ENCODE peak calls at places on chromosomes 7 and 10, in eight cellular contexts. One of them, this sample, is unnamed.
A peak's percentile ranks its signal among the peaks of the same experiment; 100 is the strongest.

GRCh38 chr7:112161253-112162160 is 44.7 kb downstream of the DOCK4 start:
- DNase-seq in activated CD8-positive, alpha-beta memory T cell treated with anti-CD3 and anti-CD28 coated beads for 48 hours: no peak
- DNase-seq in HT1080: no peak
- DNase-seq in smooth muscle cell of the brain vasculature: no peak
- DNase-seq in OCI-LY7: no peak
- DNase-seq in neural progenitor cell: no peak
- DNase-seq in epithelial cell of prostate: no peak
- DNase-seq in KBM-7: no peak
- DNase-seq in this sample: no peak

GRCh38 chr7:131249003-131249402 is 78.7 kb upstream of the MKLN1 start:
- DNase-seq in OCI-LY7: no peak
- DNase-seq in activated CD8-positive, alpha-beta memory T cell treated with anti-CD3 and anti-CD28 coated beads for 48 hours: no peak
- DNase-seq in neural progenitor cell: no peak
- DNase-seq in KBM-7: no peak
- DNase-seq in epithelial cell of prostate: peak; percentile 54
- DNase-seq in HT1080: peak; percentile 91
- DNase-seq in smooth muscle cell of the brain vasculature: peak; percentile 80
- DNase-seq in this sample: no peak

GRCh38 chr10:7161484-7162283 is 249.2 kb downstream of the SFMBT2 start:
- DNase-seq in HT1080: no peak
- DNase-seq in smooth muscle cell of the brain vasculature: no peak
- DNase-seq in neural progenitor cell: no peak
- DNase-seq in epithelial cell of prostate: no peak
- DNase-seq in activated CD8-positive, alpha-beta memory T cell treated with anti-CD3 and anti-CD28 coated beads for 48 hours: no peak
- DNase-seq in KBM-7: no peak
- DNase-seq in OCI-LY7: no peak
- DNase-seq in this sample: no peak

GRCh38 chr7:142375710-142376313 is 118.0 kb upstream of the PRSS58 start:
- DNase-seq in activated CD8-positive, alpha-beta memory T cell treated with anti-CD3 and anti-CD28 coated beads for 48 hours: no peak
- DNase-seq in neural progenitor cell: peak; percentile 59
- DNase-seq in KBM-7: peak; percentile 73
- DNase-seq in epithelial cell of prostate: peak; percentile 82
- DNase-seq in HT1080: peak; percentile 48
- DNase-seq in OCI-LY7: no peak
- DNase-seq in smooth muscle cell of the brain vasculature: no peak
- DNase-seq in this sample: no peak

GRCh38 chr7:55158541-55158940 is 139.7 kb downstream of the EGFR start:
- DNase-seq in HT1080: no peak
- DNase-seq in activated CD8-positive, alpha-beta memory T cell treated with anti-CD3 and anti-CD28 coated beads for 48 hours: no peak
- DNase-seq in smooth muscle cell of the brain vasculature: no peak
- DNase-seq in OCI-LY7: no peak
- DNase-seq in epithelial cell of prostate: no peak
- DNase-seq in neural progenitor cell: no peak
- DNase-seq in KBM-7: no peak
- DNase-seq in this sample: no peak

GRCh38 chr10:93954726-93955363 is 38.9 kb upstream of the PLCE1 start:
- DNase-seq in epithelial cell of prostate: peak; percentile 14
- DNase-seq in activated CD8-positive, alpha-beta memory T cell treated with anti-CD3 and anti-CD28 coated beads for 48 hours: no peak
- DNase-seq in HT1080: peak; percentile 91
- DNase-seq in neural progenitor cell: no peak
- DNase-seq in KBM-7: no peak
- DNase-seq in smooth muscle cell of the brain vasculature: peak; percentile 20
- DNase-seq in OCI-LY7: no peak
- DNase-seq in this sample: no peak

GRCh38 chr7:128112781-128113221 is 81.6 kb upstream of the LRRC4 start:
- DNase-seq in OCI-LY7: peak; percentile 79
- DNase-seq in KBM-7: no peak
- DNase-seq in smooth muscle cell of the brain vasculature: no peak
- DNase-seq in activated CD8-positive, alpha-beta memory T cell treated with anti-CD3 and anti-CD28 coated beads for 48 hours: no peak
- DNase-seq in neural progenitor cell: no peak
- DNase-seq in HT1080: no peak
- DNase-seq in epithelial cell of prostate: no peak
- DNase-seq in this sample: no peak

GRCh38 chr7:131057015-131057518 is 270.6 kb upstream of the MKLN1 start:
- DNase-seq in KBM-7: peak; percentile 78
- DNase-seq in activated CD8-positive, alpha-beta memory T cell treated with anti-CD3 and anti-CD28 coated beads for 48 hours: no peak
- DNase-seq in smooth muscle cell of the brain vasculature: peak; percentile 90
- DNase-seq in OCI-LY7: peak; percentile 73
- DNase-seq in neural progenitor cell: no peak
- DNase-seq in epithelial cell of prostate: peak; percentile 27
- DNase-seq in HT1080: no peak
- DNase-seq in this sample: no peak

GRCh38 chr7:64908358-64908757 is 5.3 kb downstream of the ZNF273 start:
- DNase-seq in activated CD8-positive, alpha-beta memory T cell treated with anti-CD3 and anti-CD28 coated beads for 48 hours: no peak
- DNase-seq in neural progenitor cell: no peak
- DNase-seq in HT1080: no peak
- DNase-seq in epithelial cell of prostate: no peak
- DNase-seq in OCI-LY7: peak; percentile 68
- DNase-seq in smooth muscle cell of the brain vasculature: no peak
- DNase-seq in KBM-7: no peak
- DNase-seq in this sample: no peak

GRCh38 chr7:88289505-88290129 is 17.1 kb downstream of the STEAP4 start:
- DNase-seq in OCI-LY7: no peak
- DNase-seq in epithelial cell of prostate: peak; percentile 95
- DNase-seq in activated CD8-positive, alpha-beta memory T cell treated with anti-CD3 and anti-CD28 coated beads for 48 hours: no peak
- DNase-seq in KBM-7: no peak
- DNase-seq in HT1080: peak; percentile 64
- DNase-seq in neural progenitor cell: no peak
- DNase-seq in smooth muscle cell of the brain vasculature: no peak
- DNase-seq in this sample: no peak

GRCh38 chr10:92279297-92279696 is 11.6 kb downstream of the CPEB3 start:
- DNase-seq in smooth muscle cell of the brain vasculature: no peak
- DNase-seq in neural progenitor cell: no peak
- DNase-seq in HT1080: no peak
- DNase-seq in OCI-LY7: no peak
- DNase-seq in epithelial cell of prostate: no peak
- DNase-seq in activated CD8-positive, alpha-beta memory T cell treated with anti-CD3 and anti-CD28 coated beads for 48 hours: no peak
- DNase-seq in KBM-7: no peak
- DNase-seq in this sample: no peak

GRCh38 chr10:35462491-35462934 is 126.2 kb downstream of the CCNY start:
- DNase-seq in epithelial cell of prostate: no peak
- DNase-seq in HT1080: no peak
- DNase-seq in smooth muscle cell of the brain vasculature: no peak
- DNase-seq in activated CD8-positive, alpha-beta memory T cell treated with anti-CD3 and anti-CD28 coated beads for 48 hours: no peak
- DNase-seq in neural progenitor cell: peak; percentile 82
- DNase-seq in KBM-7: no peak
- DNase-seq in OCI-LY7: peak; percentile 51
- DNase-seq in this sample: no peak

GRCh38 chr7:2812831-2813230 is 31.3 kb downstream of the GNA12 start:
- DNase-seq in HT1080: no peak
- DNase-seq in smooth muscle cell of the brain vasculature: no peak
- DNase-seq in activated CD8-positive, alpha-beta memory T cell treated with anti-CD3 and anti-CD28 coated beads for 48 hours: no peak
- DNase-seq in neural progenitor cell: no peak
- DNase-seq in OCI-LY7: no peak
- DNase-seq in epithelial cell of prostate: no peak
- DNase-seq in KBM-7: no peak
- DNase-seq in this sample: no peak

GRCh38 chr10:25753776-25754175 is 180.3 kb upstream of the MYO3A start:
- DNase-seq in smooth muscle cell of the brain vasculature: no peak
- DNase-seq in epithelial cell of prostate: no peak
- DNase-seq in activated CD8-positive, alpha-beta memory T cell treated with anti-CD3 and anti-CD28 coated beads for 48 hours: no peak
- DNase-seq in HT1080: no peak
- DNase-seq in neural progenitor cell: no peak
- DNase-seq in KBM-7: peak; percentile 9
- DNase-seq in OCI-LY7: no peak
- DNase-seq in this sample: no peak

GRCh38 chr10:125000366-125001312 is 58.7 kb downstream of the ZRANB1 start:
- DNase-seq in neural progenitor cell: peak; percentile 76
- DNase-seq in epithelial cell of prostate: no peak
- DNase-seq in KBM-7: no peak
- DNase-seq in smooth muscle cell of the brain vasculature: no peak
- DNase-seq in OCI-LY7: no peak
- DNase-seq in HT1080: no peak
- DNase-seq in activated CD8-positive, alpha-beta memory T cell treated with anti-CD3 and anti-CD28 coated beads for 48 hours: no peak
- DNase-seq in this sample: no peak

GRCh38 chr10:21858455-21858854 is 145.1 kb downstream of the DNAJC1 start:
- DNase-seq in KBM-7: no peak
- DNase-seq in OCI-LY7: no peak
- DNase-seq in activated CD8-positive, alpha-beta memory T cell treated with anti-CD3 and anti-CD28 coated beads for 48 hours: no peak
- DNase-seq in HT1080: no peak
- DNase-seq in smooth muscle cell of the brain vasculature: no peak
- DNase-seq in epithelial cell of prostate: no peak
- DNase-seq in neural progenitor cell: no peak
- DNase-seq in this sample: no peak

GRCh38 chr10:2623675-2624274 is 443.6 kb upstream of the PFKP start:
- DNase-seq in KBM-7: no peak
- DNase-seq in activated CD8-positive, alpha-beta memory T cell treated with anti-CD3 and anti-CD28 coated beads for 48 hours: no peak
- DNase-seq in HT1080: no peak
- DNase-seq in neural progenitor cell: no peak
- DNase-seq in epithelial cell of prostate: no peak
- DNase-seq in smooth muscle cell of the brain vasculature: no peak
- DNase-seq in OCI-LY7: no peak
- DNase-seq in this sample: no peak

GRCh38 chr10:36094091-36094490 is 452.0 kb upstream of the FZD8 start:
- DNase-seq in HT1080: no peak
- DNase-seq in epithelial cell of prostate: no peak
- DNase-seq in smooth muscle cell of the brain vasculature: no peak
- DNase-seq in neural progenitor cell: no peak
- DNase-seq in OCI-LY7: no peak
- DNase-seq in KBM-7: no peak
- DNase-seq in activated CD8-positive, alpha-beta memory T cell treated with anti-CD3 and anti-CD28 coated beads for 48 hours: no peak
- DNase-seq in this sample: no peak

GRCh38 chr10:124465003-124465776 is 3.6 kb downstream of the LHPP start:
- DNase-seq in OCI-LY7: peak; percentile 74
- DNase-seq in activated CD8-positive, alpha-beta memory T cell treated with anti-CD3 and anti-CD28 coated beads for 48 hours: no peak
- DNase-seq in KBM-7: peak; percentile 41
- DNase-seq in smooth muscle cell of the brain vasculature: no peak
- DNase-seq in neural progenitor cell: no peak
- DNase-seq in HT1080: no peak
- DNase-seq in epithelial cell of prostate: no peak
- DNase-seq in this sample: no peak

GRCh38 chr10:72008096-72008933 is 44.1 kb downstream of the CHST3 start:
- DNase-seq in epithelial cell of prostate: no peak
- DNase-seq in activated CD8-positive, alpha-beta memory T cell treated with anti-CD3 and anti-CD28 coated beads for 48 hours: no peak
- DNase-seq in smooth muscle cell of the brain vasculature: no peak
- DNase-seq in neural progenitor cell: no peak
- DNase-seq in OCI-LY7: no peak
- DNase-seq in HT1080: no peak
- DNase-seq in KBM-7: no peak
- DNase-seq in this sample: no peak

GRCh38 chr7:158070222-158070920 is 517.3 kb downstream of the PTPRN2 start:
- DNase-seq in KBM-7: no peak
- DNase-seq in activated CD8-positive, alpha-beta memory T cell treated with anti-CD3 and anti-CD28 coated beads for 48 hours: no peak
- DNase-seq in HT1080: no peak
- DNase-seq in epithelial cell of prostate: no peak
- DNase-seq in smooth muscle cell of the brain vasculature: no peak
- DNase-seq in OCI-LY7: no peak
- DNase-seq in neural progenitor cell: no peak
- DNase-seq in this sample: no peak

GRCh38 chr7:157851501-157852067 is 514.8 kb downstream of the DNAJB6 start:
- DNase-seq in epithelial cell of prostate: no peak
- DNase-seq in neural progenitor cell: peak; percentile 86
- DNase-seq in activated CD8-positive, alpha-beta memory T cell treated with anti-CD3 and anti-CD28 coated beads for 48 hours: no peak
- DNase-seq in smooth muscle cell of the brain vasculature: no peak
- DNase-seq in HT1080: peak; percentile 11
- DNase-seq in OCI-LY7: no peak
- DNase-seq in KBM-7: peak; percentile 19
- DNase-seq in this sample: no peak

GRCh38 chr7:95886501-95887090 is 114.2 kb downstream of the DYNC1I1 start:
- DNase-seq in smooth muscle cell of the brain vasculature: no peak
- DNase-seq in epithelial cell of prostate: peak; percentile 12
- DNase-seq in HT1080: peak; percentile 79
- DNase-seq in activated CD8-positive, alpha-beta memory T cell treated with anti-CD3 and anti-CD28 coated beads for 48 hours: no peak
- DNase-seq in KBM-7: no peak
- DNase-seq in OCI-LY7: no peak
- DNase-seq in neural progenitor cell: no peak
- DNase-seq in this sample: no peak

GRCh38 chr7:45451636-45452035 is 122.5 kb upstream of the ADCY1 start:
- DNase-seq in epithelial cell of prostate: peak; percentile 8
- DNase-seq in KBM-7: no peak
- DNase-seq in HT1080: peak; percentile 63
- DNase-seq in activated CD8-positive, alpha-beta memory T cell treated with anti-CD3 and anti-CD28 coated beads for 48 hours: no peak
- DNase-seq in neural progenitor cell: no peak
- DNase-seq in smooth muscle cell of the brain vasculature: no peak
- DNase-seq in OCI-LY7: no peak
- DNase-seq in this sample: no peak

GRCh38 chr7:53740971-53741370 is 705.5 kb downstream of the POM121L12 start:
- DNase-seq in smooth muscle cell of the brain vasculature: no peak
- DNase-seq in epithelial cell of prostate: no peak
- DNase-seq in neural progenitor cell: no peak
- DNase-seq in KBM-7: no peak
- DNase-seq in activated CD8-positive, alpha-beta memory T cell treated with anti-CD3 and anti-CD28 coated beads for 48 hours: no peak
- DNase-seq in HT1080: peak; percentile 87
- DNase-seq in OCI-LY7: no peak
- DNase-seq in this sample: no peak

GRCh38 chr7:5702876-5703571 is 78.4 kb downstream of the RNF216 start:
- DNase-seq in OCI-LY7: no peak
- DNase-seq in smooth muscle cell of the brain vasculature: no peak
- DNase-seq in activated CD8-positive, alpha-beta memory T cell treated with anti-CD3 and anti-CD28 coated beads for 48 hours: no peak
- DNase-seq in KBM-7: no peak
- DNase-seq in neural progenitor cell: no peak
- DNase-seq in HT1080: peak; percentile 46
- DNase-seq in epithelial cell of prostate: no peak
- DNase-seq in this sample: no peak

GRCh38 chr10:71294091-71294561 is 24.9 kb upstream of the SLC29A3 start:
- DNase-seq in smooth muscle cell of the brain vasculature: no peak
- DNase-seq in HT1080: no peak
- DNase-seq in KBM-7: no peak
- DNase-seq in activated CD8-positive, alpha-beta memory T cell treated with anti-CD3 and anti-CD28 coated beads for 48 hours: no peak
- DNase-seq in epithelial cell of prostate: no peak
- DNase-seq in neural progenitor cell: no peak
- DNase-seq in OCI-LY7: no peak
- DNase-seq in this sample: no peak

GRCh38 chr7:97024209-97025129 is at the start of gene DLX5:
- DNase-seq in neural progenitor cell: peak; percentile 90
- DNase-seq in OCI-LY7: no peak
- DNase-seq in smooth muscle cell of the brain vasculature: no peak
- DNase-seq in HT1080: peak; percentile 71
- DNase-seq in KBM-7: no peak
- DNase-seq in activated CD8-positive, alpha-beta memory T cell treated with anti-CD3 and anti-CD28 coated beads for 48 hours: no peak
- DNase-seq in epithelial cell of prostate: peak; percentile 53
- DNase-seq in this sample: no peak

GRCh38 chr10:1404953-1405260 is 332.4 kb downstream of the ADARB2 start:
- DNase-seq in neural progenitor cell: no peak
- DNase-seq in activated CD8-positive, alpha-beta memory T cell treated with anti-CD3 and anti-CD28 coated beads for 48 hours: no peak
- DNase-seq in smooth muscle cell of the brain vasculature: no peak
- DNase-seq in OCI-LY7: no peak
- DNase-seq in HT1080: no peak
- DNase-seq in epithelial cell of prostate: no peak
- DNase-seq in KBM-7: no peak
- DNase-seq in this sample: no peak

GRCh38 chr10:127890935-127891334 is 1.8 kb downstream of the CLRN3 start:
- DNase-seq in neural progenitor cell: no peak
- DNase-seq in OCI-LY7: no peak
- DNase-seq in smooth muscle cell of the brain vasculature: no peak
- DNase-seq in KBM-7: no peak
- DNase-seq in epithelial cell of prostate: no peak
- DNase-seq in activated CD8-positive, alpha-beta memory T cell treated with anti-CD3 and anti-CD28 coated beads for 48 hours: no peak
- DNase-seq in HT1080: no peak
- DNase-seq in this sample: no peak

GRCh38 chr10:117216611-117217195 is 19.4 kb downstream of the KCNK18 start:
- DNase-seq in smooth muscle cell of the brain vasculature: peak; percentile 20
- DNase-seq in KBM-7: peak; percentile 83
- DNase-seq in epithelial cell of prostate: no peak
- DNase-seq in activated CD8-positive, alpha-beta memory T cell treated with anti-CD3 and anti-CD28 coated beads for 48 hours: peak; percentile 58
- DNase-seq in HT1080: peak; percentile 52
- DNase-seq in neural progenitor cell: peak; percentile 94
- DNase-seq in OCI-LY7: peak; percentile 69
- DNase-seq in this sample: peak; percentile 55

GRCh38 chr7:104156842-104157277 is 51.0 kb downstream of the ORC5 start:
- DNase-seq in neural progenitor cell: peak; percentile 32
- DNase-seq in smooth muscle cell of the brain vasculature: no peak
- DNase-seq in activated CD8-positive, alpha-beta memory T cell treated with anti-CD3 and anti-CD28 coated beads for 48 hours: no peak
- DNase-seq in KBM-7: peak; percentile 35
- DNase-seq in epithelial cell of prostate: no peak
- DNase-seq in OCI-LY7: peak; percentile 39
- DNase-seq in HT1080: peak; percentile 32
- DNase-seq in this sample: no peak

GRCh38 chr10:70441161-70441876 is at the start of gene NODAL:
- DNase-seq in smooth muscle cell of the brain vasculature: no peak
- DNase-seq in activated CD8-positive, alpha-beta memory T cell treated with anti-CD3 and anti-CD28 coated beads for 48 hours: no peak
- DNase-seq in HT1080: no peak
- DNase-seq in epithelial cell of prostate: no peak
- DNase-seq in neural progenitor cell: peak; percentile 44
- DNase-seq in OCI-LY7: no peak
- DNase-seq in KBM-7: no peak
- DNase-seq in this sample: no peak

GRCh38 chr10:57786850-57787750 is 480.6 kb downstream of the IPMK start:
- DNase-seq in OCI-LY7: no peak
- DNase-seq in activated CD8-positive, alpha-beta memory T cell treated with anti-CD3 and anti-CD28 coated beads for 48 hours: no peak
- DNase-seq in HT1080: no peak
- DNase-seq in KBM-7: no peak
- DNase-seq in epithelial cell of prostate: no peak
- DNase-seq in smooth muscle cell of the brain vasculature: no peak
- DNase-seq in neural progenitor cell: no peak
- DNase-seq in this sample: no peak